ENCODE peak calls at places on chromosomes 16 and 17, in ten cellular contexts. I, K, H, C, G, F, T, S, X and U are unnamed samples.

GRCh38 chr17:73168667-73169066 is 3.9 kb downstream of the SSTR2 start:
- ATAC-seq in G (no peak), X (no peak), I (no peak), F (no peak), C (no peak), T (no peak), K (no peak), H (peak; percentile 47), S (no peak), U (no peak)

GRCh38 chr16:8781797-8782196 is 15.6 kb downstream of the TMEM186 start:
- ATAC-seq in F (no peak), K (no peak), S (no peak), G (no peak), C (no peak), I (no peak), H (no peak), T (no peak), X (no peak), U (no peak)

GRCh38 chr17:30312218-30312617 is 20.5 kb upstream of the BLMH start:
- ATAC-seq in G (no peak), K (no peak), H (no peak), C (no peak), X (no peak), F (no peak), S (peak; percentile 67), T (no peak), I (no peak), U (no peak)

GRCh38 chr17:10327640-10328039 is 45.2 kb downstream of the MYH13 start:
- ATAC-seq in F (peak; percentile 72), G (peak; percentile 56), T (peak; percentile 72), S (peak; percentile 59), X (peak; percentile 74), I (peak; percentile 60), H (peak; percentile 72), K (peak; percentile 83), C (no peak), U (no peak)

GRCh38 chr17:57578608-57578990 is 166.5 kb downstream of the CCDC182 start:
- ATAC-seq in C (no peak), X (no peak), I (no peak), F (no peak), K (peak; percentile 98), G (peak; percentile 34), S (no peak), T (no peak), H (peak; percentile 21), U (peak; percentile 66)

GRCh38 chr17:68197997-68198930 is 49.6 kb upstream of the AMZ2 start:
- ATAC-seq in F (peak; percentile 33), K (peak; percentile 16), I (no peak), G (no peak), C (no peak), H (no peak), T (no peak), X (no peak), S (peak; percentile 14), U (peak; percentile 6)

GRCh38 chr17:41891135-41892065 is 26.2 kb upstream of the KLHL11 start:
- ATAC-seq in C (no peak), F (no peak), S (no peak), T (peak; percentile 22), G (no peak), K (no peak), X (no peak), H (no peak), I (no peak), U (no peak)

GRCh38 chr16:78744796-78745464 is 645.5 kb downstream of the WWOX start:
- ATAC-seq in K (no peak), S (no peak), I (no peak), X (no peak), G (no peak), C (no peak), T (no peak), H (no peak), F (peak; percentile 24), U (no peak)

GRCh38 chr17:44230139-44230695 is 10.7 kb upstream of the UBTF start:
- ATAC-seq in I (no peak), K (no peak), H (peak; percentile 57), X (no peak), F (no peak), T (no peak), S (no peak), C (no peak), G (no peak), U (no peak)

GRCh38 chr17:9177212-9177611 is 155.9 kb downstream of the NTN1 start:
- ATAC-seq in T (no peak), I (no peak), C (no peak), H (peak; percentile 48), K (no peak), S (no peak), G (no peak), X (no peak), F (peak; percentile 59), U (no peak)

GRCh38 chr16:1054660-1055556 is 17.6 kb upstream of the SSTR5 start:
- ATAC-seq in H (peak; percentile 79), I (no peak), C (no peak), G (peak; percentile 46), K (peak; percentile 55), S (peak; percentile 80), T (peak; percentile 82), X (peak; percentile 82), F (peak; percentile 70), U (peak; percentile 59)

GRCh38 chr17:58007781-58008706 is 998 bp upstream of the SRSF1 start:
- ATAC-seq in G (peak; percentile 25), K (peak; percentile 44), H (peak; percentile 13), C (no peak), X (peak; percentile 62), S (peak; percentile 30), T (peak; percentile 33), F (peak; percentile 47), I (no peak), U (peak; percentile 33)

GRCh38 chr16:19130852-19131808 is 17.4 kb downstream of the ITPRIPL2 start:
- ATAC-seq in G (peak; percentile 50), I (no peak), X (peak; percentile 79), K (peak; percentile 36), H (peak; percentile 87), S (peak; percentile 76), C (no peak), F (no peak), T (peak; percentile 42), U (peak; percentile 14)

GRCh38 chr16:30382398-30383015 is at the start of gene SEPTIN1:
- ATAC-seq in G (peak; percentile 65), C (peak; percentile 33), S (no peak), K (peak; percentile 45), I (peak; percentile 42), F (no peak), X (no peak), H (no peak), T (no peak), U (peak; percentile 56)

GRCh38 chr17:44655983-44656700 is at the start of gene MEIOC:
- ATAC-seq in X (peak; percentile 85), F (no peak), C (peak; percentile 71), S (no peak), H (no peak), I (peak; percentile 65), T (no peak), K (peak; percentile 85), G (peak; percentile 75), U (peak; percentile 69)

GRCh38 chr17:81840826-81841778 is 6.3 kb upstream of the PPP1R27 start:
- ATAC-seq in C (no peak), T (peak; percentile 53), I (no peak), F (no peak), S (peak; percentile 14), X (peak; percentile 3), G (no peak), K (no peak), H (peak; percentile 83), U (no peak)

GRCh38 chr17:28475151-28475900 is 1.9 kb downstream of the SLC13A2 start:
- ATAC-seq in S (peak; percentile 54), G (no peak), H (no peak), I (no peak), X (peak; percentile 49), C (no peak), F (no peak), T (peak; percentile 63), K (no peak), U (peak; percentile 23)

GRCh38 chr17:57357830-57358426 is 101.6 kb downstream of the MSI2 start:
- ATAC-seq in K (peak; percentile 83), I (no peak), G (peak; percentile 80), T (no peak), H (no peak), F (no peak), S (peak; percentile 66), X (no peak), C (no peak), U (peak; percentile 85)

GRCh38 chr16:78993342-78993741 is 607.2 kb downstream of the MAF start:
- ATAC-seq in H (peak; percentile 93), G (no peak), S (no peak), C (no peak), I (no peak), T (no peak), F (no peak), X (no peak), K (no peak), U (no peak)